ENCODE peak calls at places on chromosomes 3 and 15, in four cellular contexts. G is upper lobe of right lung, M is heart right ventricle, X is psoas muscle. U is an unnamed sample.
A peak's percentile ranks its signal among the peaks of the same experiment; 100 is the strongest.

GRCh38 chr3:194749631-194750271 is 64.1 kb downstream of the FAM43A start:
- DNase-seq in G (no peak), M (no peak), X (no peak), U (no peak)

GRCh38 chr3:27905625-27906024 is 183.5 kb upstream of the EOMES start:
- DNase-seq in M (no peak), X (no peak), G (no peak), U (no peak)

GRCh38 chr15:27487846-27488245 is 516.9 kb downstream of the GABRG3 start:
- DNase-seq in M (no peak), X (no peak), G (no peak), U (no peak)

GRCh38 chr15:57444877-57445513 is 68.7 kb downstream of the CGNL1 start:
- DNase-seq in G (no peak), M (no peak), X (no peak), U (no peak)

GRCh38 chr15:48966595-48967301 is 3.0 kb upstream of the SHC4 start:
- DNase-seq in G (no peak), M (no peak), X (no peak), U (no peak)

GRCh38 chr15:71697999-71698398 is 112.4 kb upstream of the NR2E3 start:
- DNase-seq in G (no peak), M (no peak), X (no peak), U (no peak)

GRCh38 chr15:44289352-44289790 is 852 bp downstream of the GOLM2 start:
- DNase-seq in G (no peak), X (no peak), M (no peak), U (no peak)

GRCh38 chr3:191220908-191221307 is 21.9 kb downstream of the OSTN start:
- DNase-seq in M (no peak), G (no peak), X (no peak), U (no peak)

GRCh38 chr15:64686130-64686735 is 89.2 kb downstream of the RBPMS2 start:
- DNase-seq in M (no peak), G (no peak), X (no peak), U (no peak)

GRCh38 chr15:52527898-52528464 is 699 bp downstream of the MYO5A start:
- DNase-seq in X (no peak), M (no peak), G (no peak), U (no peak)

GRCh38 chr15:62287066-62287857 is 122.2 kb upstream of the C2CD4B start:
- DNase-seq in X (no peak), M (no peak), G (no peak), U (no peak)

GRCh38 chr3:59771760-59772159 is 721.9 kb upstream of the CFAP20DC start:
- DNase-seq in M (no peak), X (no peak), G (no peak), U (no peak)

GRCh38 chr3:29695201-29695904 is 414.5 kb downstream of the RBMS3 start:
- DNase-seq in G (no peak), X (no peak), M (no peak), U (no peak)

GRCh38 chr3:124489506-124489905 is 240.7 kb upstream of the UMPS start:
- DNase-seq in G (no peak), M (no peak), X (no peak), U (no peak)

GRCh38 chr15:94412979-94413741 is 181.8 kb downstream of the MCTP2 start:
- DNase-seq in X (no peak), M (no peak), G (no peak), U (no peak)

GRCh38 chr3:142857056-142857455 is 31.8 kb downstream of the PCOLCE2 start:
- DNase-seq in G (no peak), X (peak; percentile 73), M (peak; percentile 51), U (no peak)

GRCh38 chr15:66789029-66790025 is 87.3 kb downstream of the SMAD6 start:
- DNase-seq in G (peak; percentile 70), M (no peak), X (no peak), U (no peak)

GRCh38 chr3:70716832-70717231 is 404.4 kb upstream of the MDFIC2 start:
- DNase-seq in G (no peak), X (peak; percentile 52), M (peak; percentile 14), U (no peak)

GRCh38 chr15:90860450-90860849 is 7.9 kb upstream of the FURIN start:
- DNase-seq in M (no peak), X (no peak), G (no peak), U (no peak)

GRCh38 chr3:14128724-14129123 is 3.9 kb downstream of the TMEM43 start:
- DNase-seq in M (no peak), G (no peak), X (no peak), U (no peak)

GRCh38 chr3:38578551-38578950 is 70.9 kb downstream of the SCN5A start:
- DNase-seq in M (no peak), G (no peak), X (no peak), U (no peak)

GRCh38 chr15:52284164-52284563 is 11.4 kb downstream of the MYO5C start:
- DNase-seq in G (no peak), X (no peak), M (no peak), U (no peak)

GRCh38 chr3:177134166-177134565 is 63.1 kb downstream of the TBL1XR1 start:
- DNase-seq in X (no peak), G (no peak), M (no peak), U (no peak)

GRCh38 chr3:46212101-46212500 is 4.0 kb upstream of the CCR1 start:
- DNase-seq in X (no peak), G (no peak), M (no peak), U (no peak)

GRCh38 chr3:123843668-123844067 is 40.5 kb downstream of the MYLK start:
- DNase-seq in G (no peak), X (no peak), M (no peak), U (no peak)

GRCh38 chr3:68206524-68207117 is 552.2 kb upstream of the SUCLG2 start:
- DNase-seq in M (no peak), G (no peak), X (no peak), U (no peak)

GRCh38 chr3:114216186-114216970 is 21.0 kb downstream of the ZNF80 start:
- DNase-seq in X (no peak), G (no peak), M (no peak), U (no peak)

GRCh38 chr3:10417849-10418248 is 87.5 kb downstream of the ATP2B2 start:
- DNase-seq in X (no peak), G (no peak), M (no peak), U (no peak)

DNA sequence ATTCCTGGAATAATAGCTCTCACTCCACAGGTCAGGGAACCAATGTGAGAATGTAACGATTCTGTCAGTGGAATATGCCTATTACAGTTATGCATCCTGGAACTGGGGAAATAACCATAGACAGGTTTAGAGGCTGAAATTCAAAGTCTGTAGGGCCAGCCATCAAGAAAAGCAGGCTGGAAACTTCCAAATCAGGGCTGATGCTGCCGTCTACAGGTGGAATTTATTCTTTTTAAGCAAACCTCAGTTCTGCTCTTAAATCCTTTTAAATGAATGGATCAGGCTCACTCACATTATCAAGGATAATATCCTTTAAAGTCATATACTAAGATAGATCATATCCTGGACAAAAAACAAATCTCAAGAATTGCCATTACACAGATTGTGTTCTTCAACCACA is 699.8 kb downstream of the NR2F2 start:
- DNase-seq in G (no peak), X (no peak), M (no peak), U (no peak)
- TF ChIP-seq CTCF in G (no peak), X (no peak), M (no peak), U (no peak)

GRCh38 chr3:41569632-41570338 is 370.5 kb downstream of the CTNNB1 start:
- DNase-seq in G (no peak), X (no peak), M (no peak), U (no peak)
- TF ChIP-seq CTCF in G (no peak), X (no peak), M (no peak), U (no peak)

DNA sequence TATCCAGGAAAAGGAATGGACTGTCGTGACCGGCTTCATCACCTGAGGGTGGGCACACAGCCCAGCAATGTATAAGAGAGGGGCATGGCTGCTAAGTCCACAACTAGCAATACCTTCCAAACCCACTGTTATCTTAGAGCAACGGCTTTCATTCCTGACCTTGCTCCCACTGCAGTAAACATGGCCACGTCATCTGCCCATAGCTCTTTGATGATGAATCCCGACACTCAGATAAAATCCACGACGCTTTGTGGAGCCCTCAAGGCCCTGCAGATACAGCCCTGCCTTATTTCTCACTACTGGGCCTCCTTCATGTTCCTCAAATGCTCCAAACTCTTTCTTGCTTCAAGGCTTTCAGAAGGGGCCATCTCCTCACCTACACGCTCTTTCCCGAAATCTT is 114.0 kb downstream of the ADAMTS17 start:
- DNase-seq in M (no peak), X (no peak), G (no peak), U (no peak)
- TF ChIP-seq CTCF in M (no peak), X (no peak), G (no peak), U (no peak)

DNA sequence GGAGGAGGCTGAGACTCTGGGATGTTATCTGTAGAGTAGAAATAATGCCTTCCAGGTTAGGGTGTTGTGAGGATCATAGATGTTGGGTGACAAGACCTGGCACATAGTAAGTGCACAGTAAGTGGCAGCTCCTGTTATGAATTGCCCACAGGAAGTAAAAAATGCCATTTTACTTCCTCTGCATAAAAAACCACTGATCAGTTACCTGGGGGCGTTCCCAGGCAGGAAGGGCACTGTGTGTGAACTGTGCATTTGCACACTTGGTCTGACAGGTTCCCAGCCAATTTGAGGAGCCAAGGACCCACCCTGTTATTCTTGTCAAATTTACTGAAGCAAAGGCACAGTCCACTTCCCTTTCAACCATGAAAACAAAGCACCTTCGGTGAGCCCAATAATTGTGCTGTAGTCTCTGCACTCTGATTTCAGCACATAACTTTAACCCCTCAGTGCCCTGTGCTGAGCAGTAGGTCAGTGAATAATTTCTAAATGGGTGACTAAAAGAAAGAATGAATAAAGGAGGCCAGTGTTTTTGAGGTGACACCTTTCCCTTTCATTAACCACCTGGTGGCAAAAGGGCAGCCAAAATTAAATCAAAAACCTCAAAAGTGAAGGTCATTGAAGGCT is 85.8 kb upstream of the ARHGEF3 start:
- DNase-seq in M (no peak), G (no peak), X (no peak), U (no peak)
- TF ChIP-seq CTCF in M (no peak), G (no peak), X (no peak), U (no peak)

DNA sequence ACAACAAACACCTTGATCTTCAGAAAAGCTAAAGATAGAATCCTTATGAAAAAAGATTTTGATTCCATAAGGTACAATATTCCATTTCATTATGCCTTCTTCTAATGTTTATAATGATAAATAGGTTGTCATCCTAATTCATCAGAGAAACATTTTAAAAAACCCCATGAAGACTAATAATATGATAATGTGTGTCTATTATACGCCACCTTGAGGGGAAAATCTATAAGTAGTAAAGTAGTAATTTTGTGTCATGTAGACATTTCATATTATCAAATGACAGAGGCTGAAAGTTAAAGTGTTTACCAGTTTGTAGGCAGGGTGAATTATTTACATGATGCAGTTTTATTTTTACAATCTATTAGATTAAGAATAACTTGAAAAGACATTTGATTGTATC is 524.3 kb downstream of the GBE1 start:
- DNase-seq in X (no peak), G (no peak), M (no peak), U (no peak)
- TF ChIP-seq CTCF in X (no peak), G (no peak), M (no peak), U (peak; percentile 65)

U was measured in chondrocyte.